ENCODE peak calls at places on chromosomes 13 and 19, in seven cellular contexts. One of them, this sample, is unnamed.

GRCh38 chr19:2477732-2478191 is 1.8 kb downstream of the GADD45B start:
- DNase-seq in NCI-H345: no peak
- DNase-seq in Right ventricle myocardium superior: peak; percentile 54
- DNase-seq in NCI-H1105 treated with DMSO at 0.1 percent for 48 hours: no peak
- DNase-seq in fibroblast of pulmonary artery: peak; percentile 64
- DNase-seq in KG1: no peak
- DNase-seq in adipocyte: peak; percentile 67
- DNase-seq in this sample: peak; percentile 66

GRCh38 chr13:50845211-50845610 is 1.7 kb upstream of the DLEU7 start:
- DNase-seq in NCI-H345: no peak
- DNase-seq in Right ventricle myocardium superior: no peak
- DNase-seq in NCI-H1105 treated with DMSO at 0.1 percent for 48 hours: no peak
- DNase-seq in fibroblast of pulmonary artery: no peak
- DNase-seq in KG1: no peak
- DNase-seq in adipocyte: peak; percentile 75
- DNase-seq in this sample: peak; percentile 4

GRCh38 chr19:52621376-52621775 is 16.8 kb downstream of the ZNF83 start:
- DNase-seq in NCI-H345: no peak
- DNase-seq in Right ventricle myocardium superior: no peak
- DNase-seq in NCI-H1105 treated with DMSO at 0.1 percent for 48 hours: no peak
- DNase-seq in fibroblast of pulmonary artery: no peak
- DNase-seq in KG1: no peak
- DNase-seq in adipocyte: no peak
- DNase-seq in this sample: no peak

GRCh38 chr13:49098198-49098597 is 121.9 kb upstream of the MLNR start:
- DNase-seq in NCI-H345: no peak
- DNase-seq in Right ventricle myocardium superior: no peak
- DNase-seq in NCI-H1105 treated with DMSO at 0.1 percent for 48 hours: no peak
- DNase-seq in fibroblast of pulmonary artery: peak; percentile 98
- DNase-seq in KG1: no peak
- DNase-seq in adipocyte: peak; percentile 72
- DNase-seq in this sample: peak; percentile 86

GRCh38 chr13:29943301-29944085 is 93.1 kb upstream of the UBL3 start:
- DNase-seq in NCI-H345: no peak
- DNase-seq in Right ventricle myocardium superior: no peak
- DNase-seq in NCI-H1105 treated with DMSO at 0.1 percent for 48 hours: no peak
- DNase-seq in fibroblast of pulmonary artery: no peak
- DNase-seq in KG1: no peak
- DNase-seq in adipocyte: no peak
- DNase-seq in this sample: no peak

GRCh38 chr13:44403720-44404063 is 30.1 kb downstream of the SERP2 start:
- DNase-seq in NCI-H345: no peak
- DNase-seq in Right ventricle myocardium superior: no peak
- DNase-seq in NCI-H1105 treated with DMSO at 0.1 percent for 48 hours: no peak
- DNase-seq in fibroblast of pulmonary artery: no peak
- DNase-seq in KG1: no peak
- DNase-seq in adipocyte: no peak
- DNase-seq in this sample: no peak

GRCh38 chr13:98452851-98453250 is 124.1 kb downstream of the STK24 start:
- DNase-seq in NCI-H345: no peak
- DNase-seq in Right ventricle myocardium superior: no peak
- DNase-seq in NCI-H1105 treated with DMSO at 0.1 percent for 48 hours: no peak
- DNase-seq in fibroblast of pulmonary artery: no peak
- DNase-seq in KG1: no peak
- DNase-seq in adipocyte: no peak
- DNase-seq in this sample: no peak

GRCh38 chr19:45960595-45961235 is 12.9 kb downstream of the NOVA2 start:
- DNase-seq in NCI-H345: no peak
- DNase-seq in Right ventricle myocardium superior: no peak
- DNase-seq in NCI-H1105 treated with DMSO at 0.1 percent for 48 hours: peak; percentile 10
- DNase-seq in fibroblast of pulmonary artery: no peak
- DNase-seq in KG1: no peak
- DNase-seq in adipocyte: no peak
- DNase-seq in this sample: no peak

GRCh38 chr13:103130681-103131210 is 64.5 kb upstream of the SLC10A2 start:
- DNase-seq in NCI-H345: no peak
- DNase-seq in Right ventricle myocardium superior: no peak
- DNase-seq in NCI-H1105 treated with DMSO at 0.1 percent for 48 hours: no peak
- DNase-seq in fibroblast of pulmonary artery: no peak
- DNase-seq in KG1: no peak
- DNase-seq in adipocyte: no peak
- DNase-seq in this sample: no peak

GRCh38 chr19:5613466-5613865 is 9.1 kb downstream of the SAFB2 start:
- DNase-seq in NCI-H345: no peak
- DNase-seq in Right ventricle myocardium superior: no peak
- DNase-seq in NCI-H1105 treated with DMSO at 0.1 percent for 48 hours: no peak
- DNase-seq in fibroblast of pulmonary artery: no peak
- DNase-seq in KG1: no peak
- DNase-seq in adipocyte: no peak
- DNase-seq in this sample: no peak

GRCh38 chr13:32473650-32474049 is 45.7 kb upstream of the N4BP2L1 start:
- DNase-seq in NCI-H345: no peak
- DNase-seq in Right ventricle myocardium superior: no peak
- DNase-seq in NCI-H1105 treated with DMSO at 0.1 percent for 48 hours: no peak
- DNase-seq in fibroblast of pulmonary artery: no peak
- DNase-seq in KG1: no peak
- DNase-seq in adipocyte: no peak
- DNase-seq in this sample: no peak

GRCh38 chr19:14168993-14169392 is 32.6 kb upstream of the ASF1B start:
- DNase-seq in NCI-H345: no peak
- DNase-seq in Right ventricle myocardium superior: no peak
- DNase-seq in NCI-H1105 treated with DMSO at 0.1 percent for 48 hours: no peak
- DNase-seq in fibroblast of pulmonary artery: no peak
- DNase-seq in KG1: no peak
- DNase-seq in adipocyte: no peak
- DNase-seq in this sample: no peak

GRCh38 chr13:107883561-107884175 is 331.7 kb downstream of the LIG4 start:
- DNase-seq in NCI-H345: no peak
- DNase-seq in Right ventricle myocardium superior: no peak
- DNase-seq in NCI-H1105 treated with DMSO at 0.1 percent for 48 hours: no peak
- DNase-seq in fibroblast of pulmonary artery: peak; percentile 60
- DNase-seq in KG1: no peak
- DNase-seq in adipocyte: peak; percentile 60
- DNase-seq in this sample: peak; percentile 57

GRCh38 chr13:111489301-111489700 is 168.9 kb downstream of the TEX29 start:
- DNase-seq in NCI-H345: no peak
- DNase-seq in Right ventricle myocardium superior: no peak
- DNase-seq in NCI-H1105 treated with DMSO at 0.1 percent for 48 hours: no peak
- DNase-seq in fibroblast of pulmonary artery: no peak
- DNase-seq in KG1: no peak
- DNase-seq in adipocyte: no peak
- DNase-seq in this sample: no peak